ENCODE peak calls at places on chromosomes 12 and 14, in ten cellular contexts. N is ovary; O is right cardiac atrium; U is left ventricle myocardium inferior; Q is fibroblast of lung; M is CD4-positive, alpha-beta memory T cell; A is lung; Z is WERI-Rb-1; S is mammary epithelial cell; B is gastrocnemius medialis. F is an unnamed sample.
A peak's percentile ranks its signal among the peaks of the same experiment; 100 is the strongest.

GRCh38 chr12:20184514-20184913 is 183.8 kb upstream of the PDE3A start:
- DNase-seq in A (no peak), Z (no peak), S (no peak), O (no peak), U (no peak), Q (no peak), B (no peak), M (no peak), N (no peak), F (no peak)

GRCh38 chr14:96509457-96510090 is 7.4 kb downstream of the PAPOLA start:
- DNase-seq in N (no peak), B (no peak), O (no peak), U (no peak), Z (no peak), M (no peak), Q (no peak), A (no peak), S (no peak), F (no peak)

GRCh38 chr12:11624126-11624525 is 25.3 kb upstream of the ETV6 start:
- DNase-seq in B (no peak), A (no peak), N (no peak), U (no peak), Q (no peak), S (no peak), Z (no peak), O (no peak), M (no peak), F (no peak)

GRCh38 chr12:131260251-131260905 is 306.7 kb downstream of the ADGRD1 start:
- DNase-seq in O (no peak), U (no peak), Q (no peak), B (no peak), A (no peak), N (no peak), M (no peak), Z (no peak), S (no peak), F (no peak)

GRCh38 chr12:58166643-58167042 is 225.3 kb downstream of the ATP23 start:
- DNase-seq in O (no peak), B (no peak), N (no peak), U (no peak), Z (no peak), Q (no peak), A (no peak), M (no peak), S (no peak), F (no peak)

GRCh38 chr12:71626098-71626497 is 37.5 kb downstream of the ZFC3H1 start:
- DNase-seq in N (no peak), U (no peak), A (no peak), Q (no peak), S (no peak), M (no peak), B (no peak), O (no peak), Z (no peak), F (no peak)

GRCh38 chr12:111312708-111313107 is 56.2 kb downstream of the PHETA1 start:
- DNase-seq in B (no peak), Q (no peak), S (peak; percentile 27), N (no peak), O (no peak), M (no peak), U (no peak), Z (no peak), A (no peak), F (no peak)

GRCh38 chr14:72560331-72560730 is 333.6 kb downstream of the DPF3 start:
- DNase-seq in Q (peak; percentile 22), A (no peak), U (no peak), O (no peak), S (no peak), Z (no peak), M (no peak), N (no peak), B (no peak), F (no peak)

GRCh38 chr12:39685854-39686608 is 66.4 kb upstream of the ABCD2 start:
- DNase-seq in S (no peak), U (no peak), O (no peak), B (no peak), A (no peak), Z (no peak), M (no peak), N (no peak), Q (no peak), F (no peak)

DNA sequence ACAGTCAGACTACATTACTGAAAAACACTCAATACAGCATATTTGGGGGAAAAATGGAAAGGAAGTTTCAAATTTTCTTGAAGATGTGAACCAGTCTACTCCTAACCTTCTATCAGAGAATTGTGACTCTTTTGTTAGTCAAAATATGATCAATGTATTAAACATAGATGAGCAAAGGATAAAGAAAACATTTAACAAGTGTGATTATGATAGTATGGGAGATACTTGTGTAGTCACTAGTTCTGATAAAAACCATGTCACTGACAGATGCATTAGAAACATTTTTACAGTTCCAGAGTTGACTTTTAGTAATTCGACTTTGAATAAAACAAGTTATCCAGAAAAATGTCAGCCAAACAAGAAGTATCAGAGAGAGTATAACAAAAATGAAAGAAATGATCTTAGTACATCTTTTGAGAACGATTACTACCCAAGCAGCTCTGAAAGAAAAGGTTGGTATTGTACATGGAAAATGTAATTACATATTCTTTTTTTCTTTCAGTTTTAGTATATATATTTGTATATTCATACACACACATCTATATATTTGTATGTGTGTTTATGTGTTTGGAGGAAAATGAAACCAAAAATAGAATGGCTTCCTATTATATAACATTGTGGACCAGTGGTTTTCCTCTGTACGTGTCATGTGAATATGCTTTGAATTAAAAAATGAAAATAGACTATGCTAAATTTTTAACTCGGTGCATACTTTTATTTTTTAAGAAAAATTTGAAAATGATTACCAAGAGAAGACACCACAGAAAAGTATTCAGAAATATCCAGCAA is 63.3 kb upstream of the ABCD2 start:
- DNase-seq in M (peak; percentile 60), B (no peak), Z (no peak), N (no peak), Q (no peak), S (no peak), O (no peak), A (no peak), U (no peak), F (no peak)
- H3K27ac ChIP-seq in M (peak overlapping the region; percentile 80), B (no peak overlapping the region), Z (no peak overlapping the region), N (no peak overlapping the region), Q (no peak overlapping the region), S (no peak overlapping the region), O (no peak overlapping the region), A (no peak overlapping the region), U (no peak overlapping the region), F (no peak overlapping the region)

DNA sequence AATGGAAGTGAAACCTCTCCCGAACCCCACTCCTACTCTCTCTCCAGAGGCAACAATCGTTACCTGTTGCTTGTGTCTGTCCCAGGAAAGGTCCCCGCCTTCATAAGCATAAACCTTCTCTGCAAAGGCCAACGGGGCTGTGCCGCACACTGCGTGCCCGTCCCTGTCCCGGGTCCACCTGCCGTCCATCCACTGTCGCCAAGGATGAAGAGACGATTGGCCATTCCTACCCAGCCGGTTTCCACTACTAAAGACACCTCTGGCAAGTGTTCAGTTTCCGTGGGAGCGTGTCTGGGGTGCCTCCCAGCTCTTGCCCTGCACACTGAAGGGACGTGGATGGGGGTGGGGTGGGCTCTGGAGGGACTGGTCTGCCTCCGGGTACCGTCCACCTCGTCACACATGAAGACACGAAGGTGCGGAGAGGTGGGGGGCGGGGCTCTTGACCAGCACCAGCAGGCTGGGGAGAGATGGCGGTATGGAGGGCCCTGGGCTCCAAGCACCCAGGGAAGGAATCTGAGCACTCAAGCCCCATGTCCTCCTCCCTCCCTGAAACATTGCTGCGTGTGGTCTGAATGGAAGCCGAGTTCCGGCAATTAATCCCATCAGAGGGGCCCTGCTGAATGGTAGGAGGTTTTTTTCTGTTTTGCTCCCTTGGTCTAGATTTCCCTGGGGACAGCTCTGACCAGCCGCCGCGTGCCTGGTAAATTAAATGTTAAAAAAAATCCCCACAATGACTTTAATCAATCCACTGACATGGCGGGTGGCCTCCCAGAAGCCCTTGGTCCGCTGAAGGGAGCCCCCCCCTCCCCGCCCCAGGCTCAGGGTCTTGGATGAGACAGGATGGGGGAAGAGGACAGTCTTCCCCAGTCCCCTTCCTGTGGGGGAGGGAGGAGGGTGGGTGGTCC is 4.1 kb upstream of the KIF26A start:
- DNase-seq in O (peak; percentile 13), B (no peak), Z (peak; percentile 18), S (no peak), M (no peak), A (no peak), Q (no peak), N (peak; percentile 14), U (peak; percentile 11), F (no peak)
- H3K27me3 ChIP-seq in O (no peaks in the 10 kb centered on the region), B (peaks cover 33% of the 10 kb centered on the region), Z (no peaks in the 10 kb centered on the region), S (peaks cover 36% of the 10 kb centered on the region), M (peaks cover 13% of the 10 kb centered on the region), A (peaks cover 14% of the 10 kb centered on the region), Q (peaks cover 15% of the 10 kb centered on the region), N (no peaks in the 10 kb centered on the region), U (peaks cover 75% of the 10 kb centered on the region), F (no peaks in the 10 kb centered on the region)

DNA sequence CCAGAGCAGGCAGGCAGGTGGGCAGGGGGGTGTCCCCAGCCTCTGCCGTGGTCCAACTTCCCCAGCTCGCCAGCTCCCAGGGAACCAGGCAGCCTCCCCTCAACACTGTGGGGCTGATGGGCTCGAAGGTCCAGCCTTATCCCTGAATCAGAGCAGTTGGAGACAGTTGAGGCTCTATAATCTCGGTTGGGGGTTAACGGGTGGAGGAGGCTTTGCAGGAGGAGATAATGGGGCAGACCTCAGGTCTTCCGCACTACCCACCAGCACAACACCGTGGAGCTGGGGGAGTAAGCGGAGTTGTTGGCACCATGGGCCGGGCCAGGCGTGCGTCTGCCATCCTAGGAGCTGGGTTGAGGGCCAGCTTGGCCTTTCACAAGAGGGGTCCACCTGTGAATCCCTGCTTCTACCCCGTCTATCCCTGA is 13.9 kb upstream of the HDAC7 start:
- DNase-seq in A (no peak), Q (no peak), Z (no peak), S (no peak), M (no peak), N (no peak), O (no peak), U (no peak), B (no peak), F (no peak)
- H3K27ac ChIP-seq in A (no peak overlapping the region), Q (no peak overlapping the region), Z (no peak overlapping the region), S (no peak overlapping the region), M (peak overlapping the region; percentile 69), N (no peak overlapping the region), O (no peak overlapping the region), U (no peak overlapping the region), B (no peak overlapping the region), F (no peak overlapping the region)

GRCh38 chr14:101558739-101559240 is 2.5 kb upstream of the DIO3 start:
- DNase-seq in A (no peak), O (no peak), M (no peak), Q (no peak), B (no peak), U (no peak), Z (no peak), N (no peak), S (no peak), F (no peak)

GRCh38 chr14:101561145-101561896 is at the start of gene DIO3:
- DNase-seq in N (no peak), M (no peak), Z (peak; percentile 18), O (no peak), S (no peak), B (no peak), U (no peak), Q (peak; percentile 44), A (no peak), F (no peak)

GRCh38 chr14:101560534-101561113 is 671 bp upstream of the DIO3 start:
- DNase-seq in Q (no peak), M (no peak), N (no peak), O (no peak), B (no peak), Z (no peak), U (no peak), A (no peak), S (no peak), F (no peak)

GRCh38 chr14:101559250-101559623 is 2.1 kb upstream of the DIO3 start:
- DNase-seq in A (no peak), N (no peak), Z (no peak), U (no peak), S (no peak), O (no peak), M (no peak), B (no peak), Q (no peak), F (no peak)

GRCh38 chr14:101559624-101560533 is 1.4 kb upstream of the DIO3 start:
- DNase-seq in M (no peak), A (no peak), Q (peak; percentile 35), Z (no peak), N (peak; percentile 80), O (peak; percentile 46), B (no peak), U (peak; percentile 32), S (no peak), F (no peak)
- H3K27me3 ChIP-seq in M (peaks cover 8% of the 10 kb centered on the region), A (peaks cover 9% of the 10 kb centered on the region), Q (peaks cover 35% of the 10 kb centered on the region), Z (peaks cover 91% of the 10 kb centered on the region), N (no peaks in the 10 kb centered on the region), O (no peaks in the 10 kb centered on the region), B (peaks cover 75% of the 10 kb centered on the region), U (peaks cover 89% of the 10 kb centered on the region), S (peaks cover 41% of the 10 kb centered on the region), F (peaks cover 36% of the 10 kb centered on the region)